ENCODE peak calls at places on chromosomes 1 and 21, in six cellular contexts. S is activated T-cell treated with anti-CD3 and anti-CD28 coated beads for 1 hour, Y is glutamatergic neuron, Z is WTC11, R is T-helper 2 cell, L is GM10248. X is an unnamed sample.
A peak's percentile ranks its signal among the peaks of the same experiment; 100 is the strongest.

GRCh38 chr1:54254055-54254454 is 54.1 kb downstream of the MRPL37 start:
- DNase-seq in S (no peak), Y (no peak), Z (no peak), R (no peak), L (no peak), X (no peak)

GRCh38 chr1:14552246-14552970 is 46.1 kb upstream of the KAZN start:
- DNase-seq in S (no peak), Y (peak; percentile 17), Z (no peak), R (no peak), L (no peak), X (no peak)

GRCh38 chr1:245301162-245301580 is 146.4 kb downstream of the KIF26B start:
- DNase-seq in S (no peak), Y (no peak), Z (no peak), R (no peak), L (no peak), X (no peak)

GRCh38 chr1:245319161-245319560 is 164.4 kb downstream of the KIF26B start:
- DNase-seq in S (no peak), Y (no peak), Z (no peak), R (no peak), L (no peak), X (no peak)

GRCh38 chr1:230459463-230459862 is 33.3 kb upstream of the PGBD5 start:
- DNase-seq in S (no peak), Y (no peak), Z (no peak), R (no peak), L (no peak), X (no peak)

GRCh38 chr1:53331446-53332187 is 3.7 kb upstream of the LRP8 start:
- DNase-seq in S (no peak), Y (no peak), Z (no peak), R (no peak), L (no peak), X (no peak)

GRCh38 chr1:79633456-79633855 is 626.9 kb upstream of the ADGRL4 start:
- DNase-seq in S (no peak), Y (no peak), Z (no peak), R (no peak), L (no peak), X (no peak)

GRCh38 chr1:107525146-107525545 is 384.3 kb downstream of the NTNG1 start:
- DNase-seq in S (no peak), Y (no peak), Z (no peak), R (no peak), L (no peak), X (no peak)

GRCh38 chr1:171809834-171810233 is 28.4 kb downstream of the METTL13 start:
- DNase-seq in S (no peak), Y (no peak), Z (no peak), R (no peak), L (no peak), X (no peak)

GRCh38 chr21:36583591-36583990 is 103.7 kb upstream of the CLDN14 start:
- DNase-seq in S (no peak), Y (no peak), Z (no peak), R (no peak), L (no peak), X (no peak)

GRCh38 chr1:221939598-221939997 is 197.7 kb upstream of the DUSP10 start:
- DNase-seq in S (no peak), Y (peak; percentile 42), Z (no peak), R (no peak), L (no peak), X (no peak)

GRCh38 chr1:19324665-19324990 is 12.5 kb downstream of the SLC66A1 start:
- DNase-seq in S (no peak), Y (no peak), Z (no peak), R (no peak), L (no peak), X (no peak)

GRCh38 chr21:17370750-17371325 is 142.0 kb upstream of the CXADR start:
- DNase-seq in S (no peak), Y (no peak), Z (no peak), R (no peak), L (no peak), X (peak; percentile 32)

GRCh38 chr1:199857103-199857502 is 170.4 kb upstream of the NR5A2 start:
- DNase-seq in S (no peak), Y (no peak), Z (no peak), R (no peak), L (no peak), X (no peak)

GRCh38 chr1:243559575-243560172 is 290.4 kb downstream of the AKT3 start:
- DNase-seq in S (no peak), Y (no peak), Z (no peak), R (no peak), L (no peak), X (no peak)

GRCh38 chr1:11157867-11158266 is 31.3 kb upstream of the ANGPTL7 start:
- DNase-seq in S (no peak), Y (no peak), Z (no peak), R (no peak), L (no peak), X (no peak)

GRCh38 chr1:56432561-56432971 is 146.8 kb downstream of the PLPP3 start:
- DNase-seq in S (no peak), Y (no peak), Z (no peak), R (no peak), L (no peak), X (no peak)

GRCh38 chr21:31220567-31220966 is 123.5 kb downstream of the TIAM1 start:
- DNase-seq in S (no peak), Y (no peak), Z (no peak), R (no peak), L (no peak), X (no peak)

GRCh38 chr21:16912075-16912474 is 600.8 kb upstream of the CXADR start:
- DNase-seq in S (no peak), Y (no peak), Z (no peak), R (no peak), L (no peak), X (no peak)

GRCh38 chr1:152486400-152487006 is 24.1 kb upstream of the LCE5A start:
- DNase-seq in S (no peak), Y (peak; percentile 21), Z (no peak), R (no peak), L (no peak), X (peak; percentile 27)

GRCh38 chr1:55463814-55464445 is 248.8 kb upstream of the USP24 start:
- DNase-seq in S (no peak), Y (no peak), Z (no peak), R (no peak), L (no peak), X (no peak)

GRCh38 chr1:182141040-182141439 is 79.5 kb upstream of the ZNF648 start:
- DNase-seq in S (no peak), Y (no peak), Z (no peak), R (no peak), L (no peak), X (no peak)

GRCh38 chr1:169149555-169150286 is 43.2 kb downstream of the ATP1B1 start:
- DNase-seq in S (no peak), Y (no peak), Z (no peak), R (no peak), L (no peak), X (no peak)

GRCh38 chr1:43239484-43239883 is 30.3 kb upstream of the TMEM125 start:
- DNase-seq in S (no peak), Y (no peak), Z (no peak), R (no peak), L (peak; percentile 86), X (no peak)

GRCh38 chr1:147534386-147534785 is 6.9 kb upstream of the BCL9 start:
- DNase-seq in S (no peak), Y (no peak), Z (no peak), R (no peak), L (no peak), X (no peak)

GRCh38 chr1:171107257-171107940 is 16.7 kb downstream of the FMO3 start:
- DNase-seq in S (no peak), Y (no peak), Z (no peak), R (no peak), L (no peak), X (no peak)

GRCh38 chr1:41333146-41333784 is 28.0 kb upstream of the FOXO6 start:
- DNase-seq in S (no peak), Y (no peak), Z (no peak), R (no peak), L (no peak), X (no peak)

GRCh38 chr21:23887709-23888303 is 1719.5 kb downstream of the MRPL39 start:
- DNase-seq in S (peak; percentile 2), Y (no peak), Z (no peak), R (no peak), L (no peak), X (no peak)

X was measured in NT2/D1.